ENCODE peak calls at places on chromosome 16, in four cellular contexts. One of them, this sample, is unnamed.

GRCh38 chr16:88971371-88972097 is 5.5 kb downstream of the CBFA2T3 start:
- DNase-seq in GM04504: no peak
- DNase-seq in thoracic aorta: no peak
- DNase-seq in iPS DF 6.9: no peak
- DNase-seq in this sample: peak; percentile 89

GRCh38 chr16:66434619-66435430 is 7.7 kb downstream of the BEAN1 start:
- DNase-seq in GM04504: no peak
- DNase-seq in iPS DF 6.9: no peak
- DNase-seq in thoracic aorta: no peak
- DNase-seq in this sample: no peak

GRCh38 chr16:1778200-1779179 is 3.9 kb downstream of the SPSB3 start:
- DNase-seq in thoracic aorta: no peak
- DNase-seq in iPS DF 6.9: no peak
- DNase-seq in GM04504: no peak
- DNase-seq in this sample: peak; percentile 76

GRCh38 chr16:20676268-20676828 is 21.1 kb downstream of the ACSM1 start:
- DNase-seq in GM04504: no peak
- DNase-seq in iPS DF 6.9: no peak
- DNase-seq in thoracic aorta: no peak
- DNase-seq in this sample: no peak

GRCh38 chr16:67504190-67505021 is 21.1 kb upstream of the AGRP start:
- DNase-seq in thoracic aorta: no peak
- DNase-seq in GM04504: no peak
- DNase-seq in iPS DF 6.9: no peak
- DNase-seq in this sample: peak; percentile 90

GRCh38 chr16:88936913-88937666 is 39.9 kb downstream of the CBFA2T3 start:
- DNase-seq in GM04504: no peak
- DNase-seq in iPS DF 6.9: no peak
- DNase-seq in thoracic aorta: no peak
- DNase-seq in this sample: peak; percentile 76

GRCh38 chr16:85417156-85417860 is 195.8 kb upstream of the GSE1 start:
- DNase-seq in GM04504: no peak
- DNase-seq in thoracic aorta: no peak
- DNase-seq in iPS DF 6.9: no peak
- DNase-seq in this sample: peak; percentile 67

GRCh38 chr16:13186813-13187212 is 285.4 kb downstream of the SHISA9 start:
- DNase-seq in iPS DF 6.9: no peak
- DNase-seq in GM04504: no peak
- DNase-seq in thoracic aorta: no peak
- DNase-seq in this sample: no peak

GRCh38 chr16:21162661-21163151 is 4.2 kb downstream of the LDAF1 start:
- DNase-seq in iPS DF 6.9: no peak
- DNase-seq in thoracic aorta: no peak
- DNase-seq in GM04504: peak; percentile 23
- DNase-seq in this sample: no peak

GRCh38 chr16:56041556-56042140 is 149.6 kb upstream of the GNAO1 start:
- DNase-seq in GM04504: no peak
- DNase-seq in iPS DF 6.9: peak; percentile 22
- DNase-seq in thoracic aorta: no peak
- DNase-seq in this sample: no peak

GRCh38 chr16:4613636-4614570 is 785 bp downstream of the UBALD1 start:
- DNase-seq in iPS DF 6.9: no peak
- DNase-seq in GM04504: no peak
- DNase-seq in thoracic aorta: no peak
- DNase-seq in this sample: peak; percentile 90

GRCh38 chr16:14193316-14193871 is 122.3 kb downstream of the MRTFB start:
- DNase-seq in iPS DF 6.9: no peak
- DNase-seq in thoracic aorta: no peak
- DNase-seq in GM04504: no peak
- DNase-seq in this sample: no peak

GRCh38 chr16:73095142-73095791 is 47.3 kb upstream of the ZFHX3 start:
- DNase-seq in thoracic aorta: no peak
- DNase-seq in GM04504: no peak
- DNase-seq in iPS DF 6.9: no peak
- DNase-seq in this sample: no peak

GRCh38 chr16:12833939-12834338 is 30.3 kb upstream of the CPPED1 start:
- DNase-seq in iPS DF 6.9: no peak
- DNase-seq in GM04504: no peak
- DNase-seq in thoracic aorta: no peak
- DNase-seq in this sample: no peak

GRCh38 chr16:4511441-4512082 is 27.0 kb downstream of the CDIP1 start:
- DNase-seq in thoracic aorta: no peak
- DNase-seq in GM04504: no peak
- DNase-seq in iPS DF 6.9: peak; percentile 68
- DNase-seq in this sample: peak; percentile 73

GRCh38 chr16:30183961-30184429 is 593 bp downstream of the CORO1A start:
- DNase-seq in thoracic aorta: no peak
- DNase-seq in iPS DF 6.9: no peak
- DNase-seq in GM04504: no peak
- DNase-seq in this sample: peak; percentile 96

GRCh38 chr16:67648764-67649407 is 3.9 kb downstream of the CARMIL2 start:
- DNase-seq in iPS DF 6.9: no peak
- DNase-seq in thoracic aorta: no peak
- DNase-seq in GM04504: no peak
- DNase-seq in this sample: no peak

GRCh38 chr16:63577891-63578290 is 1541.7 kb upstream of the CDH8 start:
- DNase-seq in thoracic aorta: no peak
- DNase-seq in GM04504: no peak
- DNase-seq in iPS DF 6.9: no peak
- DNase-seq in this sample: no peak

GRCh38 chr16:14389359-14389758 is 240.7 kb downstream of the PARN start:
- DNase-seq in iPS DF 6.9: no peak
- DNase-seq in thoracic aorta: no peak
- DNase-seq in GM04504: no peak
- DNase-seq in this sample: no peak

GRCh38 chr16:88415381-88416323 is 32.9 kb downstream of the ZNF469 start:
- DNase-seq in thoracic aorta: no peak
- DNase-seq in GM04504: no peak
- DNase-seq in iPS DF 6.9: no peak
- DNase-seq in this sample: no peak

GRCh38 chr16:65119905-65120341 is 1.9 kb downstream of the CDH11 start:
- DNase-seq in thoracic aorta: no peak
- DNase-seq in GM04504: peak; percentile 57
- DNase-seq in iPS DF 6.9: no peak
- DNase-seq in this sample: no peak

GRCh38 chr16:59330030-59330670 is 596.0 kb upstream of the GOT2 start:
- DNase-seq in thoracic aorta: no peak
- DNase-seq in GM04504: peak; percentile 8
- DNase-seq in iPS DF 6.9: no peak
- DNase-seq in this sample: no peak

GRCh38 chr16:57619133-57619605 is 9.3 kb upstream of the ADGRG1 start:
- DNase-seq in iPS DF 6.9: no peak
- DNase-seq in thoracic aorta: no peak
- DNase-seq in GM04504: no peak
- DNase-seq in this sample: peak; percentile 52

GRCh38 chr16:87201052-87201451 is 116.1 kb downstream of the C16orf95 start:
- DNase-seq in GM04504: peak; percentile 98
- DNase-seq in thoracic aorta: peak; percentile 76
- DNase-seq in iPS DF 6.9: no peak
- DNase-seq in this sample: no peak

GRCh38 chr16:2458887-2459646 is 842 bp upstream of the TEDC2 start:
- DNase-seq in thoracic aorta: no peak
- DNase-seq in GM04504: no peak
- DNase-seq in iPS DF 6.9: no peak
- DNase-seq in this sample: peak; percentile 79

GRCh38 chr16:11361751-11362742 is 16.8 kb downstream of the RMI2 start:
- DNase-seq in iPS DF 6.9: no peak
- DNase-seq in thoracic aorta: no peak
- DNase-seq in GM04504: no peak
- DNase-seq in this sample: peak; percentile 75

GRCh38 chr16:14365200-14365851 is 264.7 kb downstream of the PARN start:
- DNase-seq in iPS DF 6.9: no peak
- DNase-seq in GM04504: no peak
- DNase-seq in thoracic aorta: no peak
- DNase-seq in this sample: no peak

GRCh38 chr16:50863673-50864144 is 121.8 kb downstream of the CYLD start:
- DNase-seq in iPS DF 6.9: no peak
- DNase-seq in GM04504: no peak
- DNase-seq in thoracic aorta: no peak
- DNase-seq in this sample: no peak

GRCh38 chr16:11896776-11897175 is 19.0 kb downstream of the GSPT1 start:
- DNase-seq in GM04504: peak; percentile 55
- DNase-seq in iPS DF 6.9: no peak
- DNase-seq in thoracic aorta: no peak
- DNase-seq in this sample: no peak

GRCh38 chr16:48365601-48366164 is 19.5 kb downstream of the SIAH1 start:
- DNase-seq in iPS DF 6.9: no peak
- DNase-seq in thoracic aorta: peak; percentile 45
- DNase-seq in GM04504: peak; percentile 81
- DNase-seq in this sample: peak; percentile 97

GRCh38 chr16:50680907-50681885 is at the start of gene SNX20:
- DNase-seq in GM04504: no peak
- DNase-seq in thoracic aorta: no peak
- DNase-seq in iPS DF 6.9: no peak
- DNase-seq in this sample: peak; percentile 93

GRCh38 chr16:10514369-10515055 is 65.9 kb downstream of the EMP2 start:
- DNase-seq in GM04504: peak; percentile 28
- DNase-seq in thoracic aorta: no peak
- DNase-seq in iPS DF 6.9: no peak
- DNase-seq in this sample: no peak

GRCh38 chr16:88697831-88698693 is 8.1 kb downstream of the RNF166 start:
- DNase-seq in GM04504: no peak
- DNase-seq in thoracic aorta: no peak
- DNase-seq in iPS DF 6.9: no peak
- DNase-seq in this sample: no peak

This sample was measured in spleen.